ENCODE peak calls at places on chromosomes 7 and 10, in ten cellular contexts. H is astrocyte, Y is endothelial cell, D is gastrocnemius medialis, N is GM13977, J is BJ, I is cardiac muscle cell, G is GM12865, C is tibial nerve, Q is lung. O is an unnamed sample.
A peak's percentile ranks its signal among the peaks of the same experiment; 100 is the strongest.

GRCh38 chr10:133258066-133258817 is 18.4 kb downstream of the ADAM8 start:
- DNase-seq in Y (no peak), D (no peak), C (no peak), N (no peak), H (no peak), J (no peak), Q (peak; percentile 69), G (peak; percentile 36), I (no peak), O (no peak)

GRCh38 chr10:24153016-24153415 is 55.9 kb upstream of the KIAA1217 start:
- DNase-seq in G (no peak), C (no peak), J (no peak), Y (no peak), H (peak; percentile 49), D (no peak), N (no peak), I (no peak), Q (no peak), O (no peak)

GRCh38 chr7:104548861-104549260 is 220.5 kb downstream of the LHFPL3 start:
- DNase-seq in H (no peak), Q (no peak), I (peak; percentile 8), N (no peak), C (no peak), J (no peak), G (no peak), Y (no peak), D (no peak), O (no peak)

GRCh38 chr10:89301721-89302445 is at the start of gene IFIT2:
- DNase-seq in G (peak; percentile 75), Q (no peak), D (peak; percentile 29), C (no peak), N (peak; percentile 37), Y (no peak), H (peak; percentile 70), I (no peak), J (peak; percentile 64), O (no peak)

GRCh38 chr10:88968316-88968882 is 15.8 kb upstream of the ACTA2 start:
- DNase-seq in N (no peak), G (no peak), Y (no peak), D (no peak), I (no peak), C (no peak), Q (no peak), H (no peak), J (no peak), O (no peak)

GRCh38 chr10:78551184-78552005 is 517.4 kb upstream of the ZMIZ1 start:
- DNase-seq in J (no peak), C (no peak), D (no peak), I (no peak), G (no peak), Y (no peak), N (no peak), H (no peak), Q (no peak), O (peak; percentile 38)

GRCh38 chr7:665251-665650 is 61.2 kb upstream of the DNAAF5 start:
- DNase-seq in H (peak; percentile 55), D (no peak), Q (no peak), I (no peak), C (no peak), N (no peak), G (no peak), J (no peak), Y (no peak), O (no peak)

GRCh38 chr7:39252916-39253315 is 275.2 kb downstream of the POU6F2 start:
- DNase-seq in G (no peak), Y (no peak), D (no peak), N (no peak), C (no peak), Q (no peak), J (no peak), I (peak; percentile 56), H (peak; percentile 46), O (no peak)

GRCh38 chr7:155408657-155409586 is 49.0 kb upstream of the EN2 start:
- DNase-seq in J (no peak), Y (no peak), C (no peak), H (no peak), D (no peak), G (peak; percentile 13), N (no peak), I (peak; percentile 55), Q (no peak), O (no peak)

GRCh38 chr7:155407799-155408198 is 50.1 kb upstream of the EN2 start:
- DNase-seq in J (no peak), D (no peak), G (no peak), Q (no peak), I (no peak), H (no peak), Y (no peak), N (no peak), C (no peak), O (no peak)

GRCh38 chr7:155404976-155405375 is 53.0 kb upstream of the EN2 start:
- DNase-seq in N (no peak), D (no peak), Y (no peak), G (no peak), H (no peak), C (no peak), Q (no peak), J (no peak), I (no peak), O (no peak)

GRCh38 chr7:155402941-155403340 is 55.0 kb upstream of the EN2 start:
- DNase-seq in C (no peak), Q (no peak), N (no peak), H (no peak), J (no peak), G (no peak), D (no peak), Y (no peak), I (no peak), O (no peak)

GRCh38 chr7:155405399-155406318 is 52.3 kb upstream of the EN2 start:
- DNase-seq in I (peak; percentile 7), H (no peak), D (no peak), N (no peak), J (no peak), G (no peak), Q (no peak), C (no peak), Y (peak; percentile 28), O (no peak)
- TF ChIP-seq CTCF in I (no peak), H (no peak), D (no peak), N (no peak), J (no peak), G (no peak), Q (no peak), C (no peak), Y (no peak), O (peak; percentile 13)

DNA sequence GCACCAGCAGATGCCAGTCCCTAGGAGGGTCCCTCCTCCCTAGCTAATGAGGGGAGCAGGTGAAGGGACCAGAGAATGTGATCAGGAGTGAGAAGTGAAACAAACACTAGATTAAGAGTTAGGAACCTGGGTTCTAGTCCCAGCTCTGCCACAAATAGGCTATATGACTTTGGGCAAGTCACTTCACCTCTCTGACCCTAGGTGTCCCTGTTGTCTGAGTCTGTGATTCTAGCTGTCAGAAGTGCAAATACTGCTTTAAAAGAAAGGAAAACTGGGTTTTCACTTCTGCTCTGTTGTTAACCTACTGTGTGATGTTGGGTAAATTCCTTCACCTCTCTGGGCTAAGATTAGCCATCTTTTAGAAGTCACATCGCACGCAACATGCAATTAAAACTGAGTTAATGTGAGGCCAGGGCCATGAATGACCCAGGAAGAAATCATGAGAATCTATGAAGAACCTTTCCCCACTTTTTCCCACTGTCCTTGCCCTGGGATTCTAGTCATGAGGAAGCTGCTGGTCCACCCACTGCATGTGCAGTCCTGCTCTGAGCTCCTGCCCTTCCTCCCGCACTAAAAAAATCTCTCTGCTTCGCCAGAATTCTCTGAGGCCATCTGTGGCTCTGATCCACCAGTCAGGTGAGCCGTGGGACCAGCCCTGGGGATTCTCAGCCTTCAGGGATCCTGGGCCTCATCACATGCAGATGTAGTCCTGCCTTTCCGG is 181.8 kb downstream of the PLXNA4 start:
- DNase-seq in H (no peak), C (no peak), J (no peak), G (peak; percentile 18), Y (no peak), Q (no peak), D (no peak), I (no peak), N (no peak), O (no peak)
- TF ChIP-seq CTCF in H (no peak), C (peak; percentile 9), J (peak; percentile 5), G (peak; percentile 39), Y (no peak), Q (peak; percentile 14), D (no peak), I (peak; percentile 21), N (peak; percentile 21), O (no peak)

DNA sequence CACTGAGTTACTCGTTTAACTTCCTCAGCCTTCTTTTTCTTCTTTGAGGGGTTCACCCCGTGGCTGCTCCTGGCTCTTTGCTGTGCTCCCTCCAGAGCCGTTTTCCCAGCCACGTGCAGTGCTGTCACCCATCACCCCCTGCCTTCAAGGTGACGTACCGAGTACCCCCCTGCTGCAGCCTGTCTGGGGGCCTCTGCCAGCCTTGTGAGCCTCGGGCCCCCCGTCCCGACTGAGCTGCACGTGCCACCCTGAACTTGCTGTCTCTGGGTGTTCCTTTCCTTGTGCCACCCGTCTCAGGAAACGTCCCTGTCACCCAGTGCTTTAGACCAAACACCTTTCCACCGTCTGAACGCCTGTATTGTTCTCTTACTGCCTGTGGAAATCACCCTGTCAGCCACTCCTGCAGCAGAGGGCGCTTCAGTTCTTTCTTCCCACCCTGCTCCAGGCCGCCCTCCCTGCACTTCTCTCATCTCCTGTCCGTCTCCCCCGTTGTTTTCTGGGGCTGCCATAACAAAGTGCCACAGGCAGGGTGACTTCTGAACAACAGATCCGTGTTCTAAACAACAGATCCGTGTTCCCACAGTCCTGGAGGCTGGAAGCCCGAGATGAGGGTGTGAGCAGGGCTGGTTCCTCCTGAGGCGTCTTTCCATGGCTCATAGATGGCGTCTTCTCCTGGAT is 44.6 kb downstream of the WDR37 start:
- DNase-seq in N (no peak), H (no peak), G (no peak), D (no peak), Q (no peak), C (no peak), Y (peak; percentile 52), I (no peak), J (no peak), O (no peak)
- TF ChIP-seq CTCF in N (no peak), H (no peak), G (no peak), D (no peak), Q (no peak), C (no peak), Y (no peak), I (no peak), J (peak; percentile 2), O (no peak)

GRCh38 chr10:101014230-101014884 is 14.7 kb downstream of the LZTS2 start:
- DNase-seq in Y (peak; percentile 90), G (peak; percentile 65), N (peak; percentile 89), D (peak; percentile 79), J (no peak), I (peak; percentile 80), C (peak; percentile 93), H (no peak), Q (peak; percentile 81), O (peak; percentile 92)

GRCh38 chr10:101010329-101010728 is 10.7 kb downstream of the LZTS2 start:
- DNase-seq in J (no peak), D (no peak), Y (no peak), H (no peak), Q (no peak), N (no peak), G (no peak), C (no peak), I (no peak), O (no peak)

GRCh38 chr10:101013365-101013825 is 13.8 kb downstream of the LZTS2 start:
- DNase-seq in I (no peak), D (no peak), Q (no peak), Y (no peak), H (no peak), G (no peak), C (no peak), J (no peak), N (no peak), O (no peak)

GRCh38 chr10:101012525-101013364 is 13.1 kb downstream of the LZTS2 start:
- DNase-seq in H (peak; percentile 85), I (peak; percentile 91), Q (peak; percentile 84), J (peak; percentile 72), N (peak; percentile 86), Y (peak; percentile 84), D (peak; percentile 80), G (peak; percentile 84), C (peak; percentile 90), O (peak; percentile 91)

DNA sequence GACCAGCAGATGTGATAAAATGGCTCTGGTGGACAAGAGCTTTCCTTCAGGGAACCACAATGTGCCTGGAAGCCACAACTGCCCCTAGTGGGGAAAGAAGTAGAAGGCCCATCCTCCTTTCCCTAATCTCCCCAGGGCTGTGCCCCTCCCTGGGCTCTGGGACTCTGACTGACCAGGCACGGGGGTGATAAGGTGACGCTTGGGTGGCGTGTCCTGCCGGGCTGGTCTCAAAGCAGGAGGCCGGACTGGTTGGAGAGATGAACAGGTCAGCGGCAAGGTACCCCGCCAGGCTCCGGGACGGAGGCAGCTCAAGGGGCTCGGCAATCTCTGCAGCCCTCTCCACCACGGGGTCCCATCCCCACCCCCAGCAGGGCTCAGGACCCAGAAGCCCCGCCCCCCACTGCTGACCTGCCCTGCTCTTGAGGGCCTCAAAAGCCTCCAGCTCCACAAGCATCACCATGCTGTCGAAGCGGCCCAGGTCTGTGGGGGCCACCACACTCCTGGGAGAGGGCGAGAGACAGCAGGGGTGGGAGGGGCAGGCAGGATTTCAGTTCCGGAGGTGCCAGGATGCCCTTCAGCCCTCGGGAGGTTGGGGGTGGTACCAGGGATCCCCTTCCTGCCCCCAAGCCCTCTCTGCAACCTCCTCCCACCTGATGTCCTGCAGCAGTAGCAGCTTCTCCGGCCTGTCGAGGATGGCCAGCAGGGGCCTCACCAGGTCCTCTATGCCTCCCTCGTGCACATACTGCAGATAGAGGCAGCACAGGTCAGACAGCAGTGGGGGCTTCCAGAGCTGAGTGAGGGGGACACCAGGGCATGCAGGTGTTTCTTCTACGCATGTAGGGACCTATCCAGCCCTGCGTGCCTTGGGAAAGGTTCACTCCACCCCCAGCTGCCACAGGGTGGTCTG is 12.2 kb downstream of the LZTS2 start:
- DNase-seq in J (no peak), G (no peak), I (peak; percentile 71), Y (peak; percentile 33), D (no peak), C (no peak), N (no peak), Q (no peak), H (no peak), O (no peak)
- TF ChIP-seq CTCF in J (peak; percentile 47), G (no peak), I (peak; percentile 43), Y (peak; percentile 18), D (no peak), C (no peak), N (no peak), Q (no peak), H (peak; percentile 43), O (peak; percentile 44)